ENCODE peak calls at places on chromosome 1, in six cellular contexts. F is KG1; R is iris pigment epithelial cell; P is CD4-positive, CD25-positive, alpha-beta regulatory T cell; D is effector CD4-positive, alpha-beta T cell; G is stimulated activated CD4-positive, alpha-beta T cell treated with anti-CD3 and anti-CD28 coated beads, Interleukin-1b, Interleukin-23, amount 100 ng/mL, for 4 hours. A is an unnamed sample.

GRCh38 chr1:210330279-210330866 is 1.7 kb downstream of the HHAT start:
- DNase-seq in F (no peak), R (peak; percentile 28), P (no peak), D (no peak), G (no peak), A (no peak)

GRCh38 chr1:89759036-89759435 is 61.8 kb upstream of the LRRC8D start:
- DNase-seq in F (no peak), R (no peak), P (peak; percentile 41), D (no peak), G (no peak), A (no peak)

GRCh38 chr1:2602311-2602835 is 15.8 kb downstream of the PRXL2B start:
- DNase-seq in F (no peak), R (no peak), P (no peak), D (no peak), G (no peak), A (no peak)

GRCh38 chr1:154869351-154870116 is 547 bp downstream of the KCNN3 start:
- DNase-seq in F (no peak), R (peak; percentile 27), P (no peak), D (no peak), G (no peak), A (no peak)

GRCh38 chr1:101506541-101507164 is 269.8 kb downstream of the S1PR1 start:
- DNase-seq in F (no peak), R (peak; percentile 44), P (peak; percentile 53), D (peak; percentile 32), G (no peak), A (peak; percentile 37)

GRCh38 chr1:116927049-116927798 is 17.5 kb downstream of the PTGFRN start:
- DNase-seq in F (no peak), R (no peak), P (no peak), D (no peak), G (no peak), A (no peak)

GRCh38 chr1:154783976-154784375 is 86.1 kb downstream of the KCNN3 start:
- DNase-seq in F (no peak), R (no peak), P (no peak), D (no peak), G (no peak), A (no peak)

GRCh38 chr1:203531063-203531462 is 37.1 kb downstream of the OPTC start:
- DNase-seq in F (no peak), R (no peak), P (no peak), D (no peak), G (no peak), A (no peak)

GRCh38 chr1:117106478-117106877 is 15.1 kb downstream of the TRIM45 start:
- DNase-seq in F (no peak), R (peak; percentile 68), P (no peak), D (no peak), G (no peak), A (no peak)

GRCh38 chr1:54371038-54371935 is 34.9 kb downstream of the SSBP3 start:
- DNase-seq in F (no peak), R (no peak), P (no peak), D (no peak), G (no peak), A (no peak)

A was measured in AML-193.